ENCODE peak calls at places on chromosomes 13 and 19, in five cellular contexts. J, A, F, L and O are unnamed samples.

GRCh38 chr13:21688056-21688455 is 17.2 kb downstream of the FGF9 start:
- DNase-seq in J (no peak), A (no peak), F (no peak), L (no peak), O (no peak)

GRCh38 chr19:6423499-6424189 is 967 bp downstream of the KHSRP start:
- DNase-seq in L (no peak), A (no peak), J (no peak), F (peak; percentile 51), O (peak; percentile 45)

GRCh38 chr13:100154835-100155463 is 66.1 kb downstream of the PCCA start:
- DNase-seq in L (no peak), J (no peak), A (no peak), F (no peak), O (no peak)

GRCh38 chr13:49113526-49114286 is 106.4 kb upstream of the MLNR start:
- DNase-seq in F (no peak), L (no peak), A (no peak), J (no peak), O (no peak)

GRCh38 chr13:30520571-30520970 is 54.8 kb upstream of the HMGB1 start:
- DNase-seq in F (no peak), A (no peak), J (no peak), L (peak; percentile 32), O (no peak)

GRCh38 chr19:5036733-5037681 is 68.1 kb downstream of the KDM4B start:
- DNase-seq in L (no peak), A (peak; percentile 52), F (no peak), J (no peak), O (no peak)

GRCh38 chr13:112643759-112644459 is 45.9 kb upstream of the ATP11A start:
- DNase-seq in F (no peak), L (no peak), J (no peak), A (no peak), O (no peak)

GRCh38 chr13:71798723-71799122 is 68.3 kb downstream of the DACH1 start:
- DNase-seq in F (no peak), J (no peak), A (no peak), L (no peak), O (no peak)

GRCh38 chr19:1267441-1268391 is 1.4 kb upstream of the CIRBP start:
- DNase-seq in F (no peak), L (no peak), J (peak; percentile 80), A (no peak), O (no peak)

GRCh38 chr13:104534847-104535246 is 1468.6 kb upstream of the SLC10A2 start:
- DNase-seq in F (peak; percentile 6), L (no peak), J (no peak), A (no peak), O (no peak)

GRCh38 chr13:36764957-36765356 is 54.1 kb upstream of the RFXAP start:
- DNase-seq in L (no peak), A (no peak), F (no peak), J (no peak), O (no peak)

GRCh38 chr19:41971363-41971762 is 12.2 kb upstream of the RABAC1 start:
- DNase-seq in A (no peak), L (no peak), F (no peak), J (no peak), O (no peak)

DNA sequence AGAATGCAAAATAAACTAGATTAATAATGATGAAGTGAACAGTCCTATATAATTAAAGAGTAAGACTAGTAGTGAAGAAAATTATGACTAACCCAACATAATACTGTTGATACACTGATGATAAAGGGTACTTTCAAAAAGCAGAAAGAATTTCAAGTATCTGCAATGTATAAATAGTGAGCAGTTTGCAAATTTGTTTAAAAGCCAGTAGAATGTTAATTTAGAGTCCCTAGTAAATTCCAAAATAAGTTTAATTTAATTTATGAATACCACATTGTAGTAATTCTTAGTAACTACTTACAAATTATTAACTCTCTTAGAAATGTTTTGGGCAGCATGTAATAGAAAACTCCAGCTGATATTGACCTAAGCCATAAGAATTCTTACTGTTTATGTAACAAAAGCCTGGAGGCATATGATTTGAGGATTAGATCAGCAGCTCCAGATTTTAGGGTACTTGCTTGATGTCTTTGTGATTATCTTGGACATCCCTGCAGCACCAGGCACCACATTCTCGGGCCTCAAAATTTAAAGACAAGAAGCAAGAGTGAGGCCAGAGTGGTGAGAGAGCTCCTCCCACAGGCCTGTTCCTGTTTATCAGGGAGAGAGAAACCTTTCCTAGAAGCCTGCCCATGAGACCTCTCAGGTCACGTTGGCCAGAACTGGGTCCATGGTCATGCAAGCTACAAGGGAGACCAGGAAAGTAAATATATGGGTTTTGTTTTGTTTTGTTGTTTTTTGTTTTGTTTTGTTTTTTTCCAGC is 67.6 kb upstream of the TDRD3 start:
- DNase-seq in J (no peak), L (peak; percentile 16), A (no peak), F (peak; percentile 45), O (peak; percentile 12)
- TF ChIP-seq CTCF in J (no peak), L (peak; percentile 80), A (peak; percentile 27), F (peak; percentile 53), O (peak; percentile 65)

GRCh38 chr19:16581971-16582343 is 9.7 kb upstream of the SLC35E1 start:
- DNase-seq in A (no peak), L (no peak), F (no peak), J (no peak), O (no peak)

GRCh38 chr19:16576690-16577530 is 4.7 kb upstream of the SLC35E1 start:
- DNase-seq in J (no peak), A (no peak), F (no peak), L (no peak), O (no peak)

GRCh38 chr19:16577531-16578052 is 5.4 kb upstream of the SLC35E1 start:
- DNase-seq in L (no peak), J (no peak), A (no peak), F (no peak), O (no peak)

GRCh38 chr19:16581145-16581970 is 9.1 kb upstream of the SLC35E1 start:
- DNase-seq in J (no peak), A (peak; percentile 46), F (no peak), L (no peak), O (no peak)

GRCh38 chr19:16579381-16579780 is 7.2 kb upstream of the SLC35E1 start:
- DNase-seq in L (no peak), J (no peak), F (no peak), A (no peak), O (no peak)
- TF ChIP-seq CTCF in L (no peak), J (no peak), F (no peak), A (no peak), O (no peak)

DNA sequence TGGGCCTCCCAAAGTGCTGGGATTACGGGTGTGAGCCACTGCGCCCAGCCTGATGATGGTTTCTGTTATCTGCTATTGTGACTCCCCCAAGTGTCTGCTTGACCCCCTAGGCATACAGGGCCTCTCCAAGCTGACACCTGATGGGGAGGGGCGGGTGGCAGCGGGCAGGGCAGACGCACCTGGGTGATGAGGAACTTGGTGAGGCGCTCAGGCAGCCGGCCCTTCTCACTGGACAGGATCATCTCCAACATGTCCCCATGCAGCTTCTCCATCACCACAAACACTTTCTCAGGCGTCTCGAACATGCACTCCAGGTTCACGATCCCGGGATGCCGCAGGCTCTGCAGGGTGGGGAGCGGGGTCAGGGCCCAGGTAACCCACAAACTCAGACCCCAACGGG is 27.6 kb downstream of the PRKD2 start:
- DNase-seq in F (no peak), J (no peak), L (no peak), A (no peak), O (no peak)
- TF ChIP-seq CTCF in F (no peak), J (no peak), L (no peak), A (no peak), O (no peak)

DNA sequence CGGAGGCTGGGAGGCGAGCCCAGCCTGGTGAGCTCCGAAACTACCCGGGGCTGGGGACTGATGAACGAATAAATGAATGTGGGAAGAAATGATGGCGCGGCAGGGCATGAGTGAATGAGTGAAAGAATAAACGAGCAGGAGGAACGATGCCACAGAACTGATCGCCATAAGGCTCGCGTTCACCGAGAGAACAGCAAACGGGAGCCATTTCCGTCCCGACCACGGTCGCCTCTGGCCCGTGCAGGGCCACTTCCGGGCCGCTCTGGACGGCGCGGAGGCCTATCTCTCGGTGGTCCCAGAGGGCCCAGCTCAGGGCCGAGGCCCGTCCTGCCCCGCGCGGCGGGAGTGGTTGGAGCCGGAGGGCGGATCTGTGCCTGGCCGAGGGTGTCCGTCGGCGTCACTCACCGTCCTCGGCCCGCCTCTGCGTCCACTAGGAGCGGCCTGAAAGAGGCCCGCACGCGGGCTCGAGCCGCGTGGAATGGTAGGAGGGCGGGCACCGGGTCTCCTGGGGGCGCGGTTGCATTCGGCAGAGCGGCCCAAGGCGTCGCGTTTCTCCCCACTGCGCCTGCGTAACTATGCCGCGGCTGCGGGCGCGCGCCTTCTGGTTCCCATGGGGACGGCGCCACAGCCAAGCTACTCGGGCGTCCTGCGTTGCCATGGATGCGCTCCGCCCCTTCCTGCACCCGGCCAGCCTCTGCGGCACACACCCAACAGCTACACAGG is at the start of gene ZNF497:
- DNase-seq in L (peak; percentile 26), A (peak; percentile 98), J (peak; percentile 97), F (peak; percentile 97), O (peak; percentile 93)
- TF ChIP-seq CTCF in L (no peak), A (peak; percentile 20), J (no peak), F (no peak), O (no peak)

DNA sequence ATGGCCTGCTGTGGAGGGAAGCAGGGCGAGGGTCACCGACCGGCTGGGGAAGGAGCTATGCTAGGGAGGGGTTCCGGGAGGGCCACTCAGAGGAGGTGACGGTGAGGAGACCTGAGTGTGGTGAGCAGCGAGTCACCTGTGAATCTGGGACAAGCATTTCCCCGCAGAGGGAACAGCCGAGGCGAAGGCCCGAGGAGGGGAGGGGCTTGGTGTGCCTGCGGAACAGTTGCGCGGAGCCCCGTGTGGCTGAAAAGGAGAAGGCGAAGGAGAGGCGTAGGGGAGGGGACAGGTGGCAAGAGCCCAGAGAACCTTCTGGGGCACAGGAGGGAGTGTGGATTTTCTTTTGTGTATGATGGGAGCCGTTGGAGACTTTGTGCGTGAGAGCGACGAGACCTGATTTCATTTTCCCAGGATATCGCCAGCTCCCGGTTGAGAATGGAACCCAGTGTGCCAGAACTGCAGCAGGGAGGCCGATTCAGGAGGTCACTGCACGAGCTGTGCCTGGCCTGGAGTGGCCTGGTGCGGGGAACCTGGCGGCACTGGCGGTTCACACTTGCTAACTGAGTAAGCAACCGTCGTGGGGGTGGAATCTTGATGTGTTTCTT is 117.7 kb upstream of the ZNF507 start:
- DNase-seq in A (no peak), F (no peak), J (no peak), L (no peak), O (no peak)
- TF ChIP-seq CTCF in A (no peak), F (no peak), J (no peak), L (no peak), O (no peak)